ENCODE peak calls at places on chromosomes 3 and 15, in nine cellular contexts. J, L, U, O, N, T, Z, E and Y are unnamed samples.

GRCh38 chr3:147987549-147987948 is 578.4 kb downstream of the ZIC1 start:
- DNase-seq in J (no peak), L (no peak), U (no peak), O (no peak), N (no peak), T (no peak), Z (no peak), E (no peak), Y (no peak)

GRCh38 chr3:127541320-127541719 is 49.2 kb downstream of the TPRA1 start:
- DNase-seq in J (no peak), L (no peak), U (no peak), O (no peak), N (no peak), T (no peak), Z (no peak), E (no peak), Y (no peak)

GRCh38 chr3:12483872-12484197 is 445 bp upstream of the TSEN2 start:
- DNase-seq in J (no peak), L (no peak), U (no peak), O (no peak), N (no peak), T (no peak), Z (no peak), E (no peak), Y (no peak)

GRCh38 chr3:103218793-103219192 is 784.0 kb downstream of the ZPLD1 start:
- DNase-seq in J (no peak), L (no peak), U (no peak), O (no peak), N (no peak), T (no peak), Z (peak), E (no peak), Y (no peak)

GRCh38 chr15:48089664-48090063 is 31.1 kb upstream of the SLC24A5 start:
- DNase-seq in J (no peak), L (no peak), U (no peak), O (no peak), N (no peak), T (no peak), Z (no peak), E (no peak), Y (no peak)

GRCh38 chr3:62875103-62876002 is at the start of gene CADPS:
- DNase-seq in J (no peak), L (no peak), U (no peak), O (no peak), N (peak), T (no peak), Z (peak), E (peak), Y (no peak)

GRCh38 chr3:16200411-16200810 is 25.9 kb downstream of the GALNT15 start:
- DNase-seq in J (no peak), L (no peak), U (no peak), O (no peak), N (no peak), T (no peak), Z (peak), E (no peak), Y (no peak)

GRCh38 chr3:137792633-137793271 is 28.6 kb downstream of the SOX14 start:
- DNase-seq in J (peak), L (peak), U (no peak), O (peak), N (peak), T (no peak), Z (no peak), E (no peak), Y (no peak)